ENCODE peak calls at places on chromosomes 16 and 17, in nine cellular contexts. One of them, this sample, is unnamed.

GRCh38 chr17:36755586-36755985 is 154.2 kb downstream of the MRM1 start:
- DNase-seq in NB4: peak; percentile 56
- DNase-seq in activated gamma-delta T cell treated with Interleukin-2 at 50 U/mL for 16 hours: peak; percentile 20
- DNase-seq in activated naive CD4-positive, alpha-beta T cell: peak; percentile 26
- DNase-seq in epithelial cell of esophagus: peak; percentile 49
- DNase-seq in HTR-8/SVneo: peak; percentile 33
- DNase-seq in stimulated activated CD4-positive, alpha-beta T cell treated with anti-CD3 and anti-CD28 coated beads, Interleukin-2, amount 100 ng/mL, for 48 hours: peak; percentile 40
- DNase-seq in stimulated activated CD8-positive, alpha-beta memory T cell treated with anti-CD3 and anti-CD28 coated beads, Interleukin-7, amount 100 ng/mL, for 1 hour: no peak
- DNase-seq in NCI-H510A treated with DMSO at 0.1 percent for 48 hours: peak; percentile 48
- DNase-seq in this sample: no peak

GRCh38 chr16:81608515-81609209 is 164.1 kb downstream of the CMIP start:
- DNase-seq in NB4: peak; percentile 73
- DNase-seq in activated gamma-delta T cell treated with Interleukin-2 at 50 U/mL for 16 hours: no peak
- DNase-seq in activated naive CD4-positive, alpha-beta T cell: no peak
- DNase-seq in epithelial cell of esophagus: peak; percentile 49
- DNase-seq in HTR-8/SVneo: no peak
- DNase-seq in stimulated activated CD4-positive, alpha-beta T cell treated with anti-CD3 and anti-CD28 coated beads, Interleukin-2, amount 100 ng/mL, for 48 hours: no peak
- DNase-seq in stimulated activated CD8-positive, alpha-beta memory T cell treated with anti-CD3 and anti-CD28 coated beads, Interleukin-7, amount 100 ng/mL, for 1 hour: no peak
- DNase-seq in NCI-H510A treated with DMSO at 0.1 percent for 48 hours: no peak
- DNase-seq in this sample: peak; percentile 91

GRCh38 chr16:66256919-66257318 is 109.6 kb upstream of the CDH5 start:
- DNase-seq in NB4: no peak
- DNase-seq in activated gamma-delta T cell treated with Interleukin-2 at 50 U/mL for 16 hours: no peak
- DNase-seq in activated naive CD4-positive, alpha-beta T cell: no peak
- DNase-seq in epithelial cell of esophagus: peak; percentile 54
- DNase-seq in HTR-8/SVneo: no peak
- DNase-seq in stimulated activated CD4-positive, alpha-beta T cell treated with anti-CD3 and anti-CD28 coated beads, Interleukin-2, amount 100 ng/mL, for 48 hours: no peak
- DNase-seq in stimulated activated CD8-positive, alpha-beta memory T cell treated with anti-CD3 and anti-CD28 coated beads, Interleukin-7, amount 100 ng/mL, for 1 hour: no peak
- DNase-seq in NCI-H510A treated with DMSO at 0.1 percent for 48 hours: no peak
- DNase-seq in this sample: no peak

GRCh38 chr17:46273541-46274236 is 21.2 kb upstream of the LRRC37A start:
- DNase-seq in NB4: no peak
- DNase-seq in activated gamma-delta T cell treated with Interleukin-2 at 50 U/mL for 16 hours: no peak
- DNase-seq in activated naive CD4-positive, alpha-beta T cell: no peak
- DNase-seq in epithelial cell of esophagus: no peak
- DNase-seq in HTR-8/SVneo: no peak
- DNase-seq in stimulated activated CD4-positive, alpha-beta T cell treated with anti-CD3 and anti-CD28 coated beads, Interleukin-2, amount 100 ng/mL, for 48 hours: no peak
- DNase-seq in stimulated activated CD8-positive, alpha-beta memory T cell treated with anti-CD3 and anti-CD28 coated beads, Interleukin-7, amount 100 ng/mL, for 1 hour: no peak
- DNase-seq in NCI-H510A treated with DMSO at 0.1 percent for 48 hours: no peak
- DNase-seq in this sample: no peak

GRCh38 chr16:20102021-20102420 is 28.3 kb upstream of the GPR139 start:
- DNase-seq in NB4: no peak
- DNase-seq in activated gamma-delta T cell treated with Interleukin-2 at 50 U/mL for 16 hours: no peak
- DNase-seq in activated naive CD4-positive, alpha-beta T cell: no peak
- DNase-seq in epithelial cell of esophagus: no peak
- DNase-seq in HTR-8/SVneo: no peak
- DNase-seq in stimulated activated CD4-positive, alpha-beta T cell treated with anti-CD3 and anti-CD28 coated beads, Interleukin-2, amount 100 ng/mL, for 48 hours: no peak
- DNase-seq in stimulated activated CD8-positive, alpha-beta memory T cell treated with anti-CD3 and anti-CD28 coated beads, Interleukin-7, amount 100 ng/mL, for 1 hour: no peak
- DNase-seq in NCI-H510A treated with DMSO at 0.1 percent for 48 hours: no peak
- DNase-seq in this sample: no peak

GRCh38 chr17:75812096-75813001 is 27.7 kb downstream of the UNK start:
- DNase-seq in NB4: no peak
- DNase-seq in activated gamma-delta T cell treated with Interleukin-2 at 50 U/mL for 16 hours: no peak
- DNase-seq in activated naive CD4-positive, alpha-beta T cell: no peak
- DNase-seq in epithelial cell of esophagus: no peak
- DNase-seq in HTR-8/SVneo: no peak
- DNase-seq in stimulated activated CD4-positive, alpha-beta T cell treated with anti-CD3 and anti-CD28 coated beads, Interleukin-2, amount 100 ng/mL, for 48 hours: no peak
- DNase-seq in stimulated activated CD8-positive, alpha-beta memory T cell treated with anti-CD3 and anti-CD28 coated beads, Interleukin-7, amount 100 ng/mL, for 1 hour: no peak
- DNase-seq in NCI-H510A treated with DMSO at 0.1 percent for 48 hours: no peak
- DNase-seq in this sample: no peak

GRCh38 chr17:38922538-38923291 is 2.7 kb upstream of the LASP1NB start:
- DNase-seq in NB4: no peak
- DNase-seq in activated gamma-delta T cell treated with Interleukin-2 at 50 U/mL for 16 hours: no peak
- DNase-seq in activated naive CD4-positive, alpha-beta T cell: no peak
- DNase-seq in epithelial cell of esophagus: peak; percentile 33
- DNase-seq in HTR-8/SVneo: peak; percentile 39
- DNase-seq in stimulated activated CD4-positive, alpha-beta T cell treated with anti-CD3 and anti-CD28 coated beads, Interleukin-2, amount 100 ng/mL, for 48 hours: no peak
- DNase-seq in stimulated activated CD8-positive, alpha-beta memory T cell treated with anti-CD3 and anti-CD28 coated beads, Interleukin-7, amount 100 ng/mL, for 1 hour: no peak
- DNase-seq in NCI-H510A treated with DMSO at 0.1 percent for 48 hours: no peak
- DNase-seq in this sample: peak; percentile 56

GRCh38 chr16:71311553-71312158 is 22.5 kb upstream of the CMTR2 start:
- DNase-seq in NB4: peak; percentile 51
- DNase-seq in activated gamma-delta T cell treated with Interleukin-2 at 50 U/mL for 16 hours: peak; percentile 8
- DNase-seq in activated naive CD4-positive, alpha-beta T cell: no peak
- DNase-seq in epithelial cell of esophagus: peak; percentile 18
- DNase-seq in HTR-8/SVneo: peak; percentile 41
- DNase-seq in stimulated activated CD4-positive, alpha-beta T cell treated with anti-CD3 and anti-CD28 coated beads, Interleukin-2, amount 100 ng/mL, for 48 hours: peak; percentile 13
- DNase-seq in stimulated activated CD8-positive, alpha-beta memory T cell treated with anti-CD3 and anti-CD28 coated beads, Interleukin-7, amount 100 ng/mL, for 1 hour: no peak
- DNase-seq in NCI-H510A treated with DMSO at 0.1 percent for 48 hours: no peak
- DNase-seq in this sample: peak; percentile 43

GRCh38 chr16:734981-735881 is 5.6 kb downstream of the CIAO3 start:
- DNase-seq in NB4: no peak
- DNase-seq in activated gamma-delta T cell treated with Interleukin-2 at 50 U/mL for 16 hours: no peak
- DNase-seq in activated naive CD4-positive, alpha-beta T cell: no peak
- DNase-seq in epithelial cell of esophagus: no peak
- DNase-seq in HTR-8/SVneo: no peak
- DNase-seq in stimulated activated CD4-positive, alpha-beta T cell treated with anti-CD3 and anti-CD28 coated beads, Interleukin-2, amount 100 ng/mL, for 48 hours: no peak
- DNase-seq in stimulated activated CD8-positive, alpha-beta memory T cell treated with anti-CD3 and anti-CD28 coated beads, Interleukin-7, amount 100 ng/mL, for 1 hour: no peak
- DNase-seq in NCI-H510A treated with DMSO at 0.1 percent for 48 hours: no peak
- DNase-seq in this sample: no peak

GRCh38 chr16:69114346-69114975 is 9.0 kb downstream of the HAS3 start:
- DNase-seq in NB4: no peak
- DNase-seq in activated gamma-delta T cell treated with Interleukin-2 at 50 U/mL for 16 hours: no peak
- DNase-seq in activated naive CD4-positive, alpha-beta T cell: no peak
- DNase-seq in epithelial cell of esophagus: no peak
- DNase-seq in HTR-8/SVneo: no peak
- DNase-seq in stimulated activated CD4-positive, alpha-beta T cell treated with anti-CD3 and anti-CD28 coated beads, Interleukin-2, amount 100 ng/mL, for 48 hours: no peak
- DNase-seq in stimulated activated CD8-positive, alpha-beta memory T cell treated with anti-CD3 and anti-CD28 coated beads, Interleukin-7, amount 100 ng/mL, for 1 hour: no peak
- DNase-seq in NCI-H510A treated with DMSO at 0.1 percent for 48 hours: no peak
- DNase-seq in this sample: no peak

GRCh38 chr17:74151551-74152315 is 51.7 kb upstream of the RPL38 start:
- DNase-seq in NB4: no peak
- DNase-seq in activated gamma-delta T cell treated with Interleukin-2 at 50 U/mL for 16 hours: no peak
- DNase-seq in activated naive CD4-positive, alpha-beta T cell: no peak
- DNase-seq in epithelial cell of esophagus: no peak
- DNase-seq in HTR-8/SVneo: no peak
- DNase-seq in stimulated activated CD4-positive, alpha-beta T cell treated with anti-CD3 and anti-CD28 coated beads, Interleukin-2, amount 100 ng/mL, for 48 hours: no peak
- DNase-seq in stimulated activated CD8-positive, alpha-beta memory T cell treated with anti-CD3 and anti-CD28 coated beads, Interleukin-7, amount 100 ng/mL, for 1 hour: no peak
- DNase-seq in NCI-H510A treated with DMSO at 0.1 percent for 48 hours: no peak
- DNase-seq in this sample: no peak

GRCh38 chr17:77824780-77825280 is 133.7 kb upstream of the TNRC6C start:
- DNase-seq in NB4: no peak
- DNase-seq in activated gamma-delta T cell treated with Interleukin-2 at 50 U/mL for 16 hours: no peak
- DNase-seq in activated naive CD4-positive, alpha-beta T cell: no peak
- DNase-seq in epithelial cell of esophagus: no peak
- DNase-seq in HTR-8/SVneo: no peak
- DNase-seq in stimulated activated CD4-positive, alpha-beta T cell treated with anti-CD3 and anti-CD28 coated beads, Interleukin-2, amount 100 ng/mL, for 48 hours: no peak
- DNase-seq in stimulated activated CD8-positive, alpha-beta memory T cell treated with anti-CD3 and anti-CD28 coated beads, Interleukin-7, amount 100 ng/mL, for 1 hour: no peak
- DNase-seq in NCI-H510A treated with DMSO at 0.1 percent for 48 hours: no peak
- DNase-seq in this sample: no peak

GRCh38 chr16:52553322-52553721 is 6.4 kb upstream of the TOX3 start:
- DNase-seq in NB4: no peak
- DNase-seq in activated gamma-delta T cell treated with Interleukin-2 at 50 U/mL for 16 hours: no peak
- DNase-seq in activated naive CD4-positive, alpha-beta T cell: no peak
- DNase-seq in epithelial cell of esophagus: no peak
- DNase-seq in HTR-8/SVneo: no peak
- DNase-seq in stimulated activated CD4-positive, alpha-beta T cell treated with anti-CD3 and anti-CD28 coated beads, Interleukin-2, amount 100 ng/mL, for 48 hours: no peak
- DNase-seq in stimulated activated CD8-positive, alpha-beta memory T cell treated with anti-CD3 and anti-CD28 coated beads, Interleukin-7, amount 100 ng/mL, for 1 hour: no peak
- DNase-seq in NCI-H510A treated with DMSO at 0.1 percent for 48 hours: peak; percentile 37
- DNase-seq in this sample: no peak

GRCh38 chr17:58337126-58337599 is 8.6 kb upstream of the TSPOAP1 start:
- DNase-seq in NB4: peak; percentile 90
- DNase-seq in activated gamma-delta T cell treated with Interleukin-2 at 50 U/mL for 16 hours: no peak
- DNase-seq in activated naive CD4-positive, alpha-beta T cell: peak; percentile 50
- DNase-seq in epithelial cell of esophagus: no peak
- DNase-seq in HTR-8/SVneo: no peak
- DNase-seq in stimulated activated CD4-positive, alpha-beta T cell treated with anti-CD3 and anti-CD28 coated beads, Interleukin-2, amount 100 ng/mL, for 48 hours: no peak
- DNase-seq in stimulated activated CD8-positive, alpha-beta memory T cell treated with anti-CD3 and anti-CD28 coated beads, Interleukin-7, amount 100 ng/mL, for 1 hour: no peak
- DNase-seq in NCI-H510A treated with DMSO at 0.1 percent for 48 hours: no peak
- DNase-seq in this sample: no peak

GRCh38 chr16:29308644-29309546 is 97.6 kb downstream of the NPIPB11 start:
- DNase-seq in NB4: no peak
- DNase-seq in activated gamma-delta T cell treated with Interleukin-2 at 50 U/mL for 16 hours: no peak
- DNase-seq in activated naive CD4-positive, alpha-beta T cell: no peak
- DNase-seq in epithelial cell of esophagus: no peak
- DNase-seq in HTR-8/SVneo: no peak
- DNase-seq in stimulated activated CD4-positive, alpha-beta T cell treated with anti-CD3 and anti-CD28 coated beads, Interleukin-2, amount 100 ng/mL, for 48 hours: no peak
- DNase-seq in stimulated activated CD8-positive, alpha-beta memory T cell treated with anti-CD3 and anti-CD28 coated beads, Interleukin-7, amount 100 ng/mL, for 1 hour: no peak
- DNase-seq in NCI-H510A treated with DMSO at 0.1 percent for 48 hours: no peak
- DNase-seq in this sample: no peak

GRCh38 chr17:8162997-8163977 is 539 bp upstream of the VAMP2 start:
- DNase-seq in NB4: no peak
- DNase-seq in activated gamma-delta T cell treated with Interleukin-2 at 50 U/mL for 16 hours: peak; percentile 33
- DNase-seq in activated naive CD4-positive, alpha-beta T cell: peak; percentile 19
- DNase-seq in epithelial cell of esophagus: no peak
- DNase-seq in HTR-8/SVneo: no peak
- DNase-seq in stimulated activated CD4-positive, alpha-beta T cell treated with anti-CD3 and anti-CD28 coated beads, Interleukin-2, amount 100 ng/mL, for 48 hours: no peak
- DNase-seq in stimulated activated CD8-positive, alpha-beta memory T cell treated with anti-CD3 and anti-CD28 coated beads, Interleukin-7, amount 100 ng/mL, for 1 hour: no peak
- DNase-seq in NCI-H510A treated with DMSO at 0.1 percent for 48 hours: peak; percentile 35
- DNase-seq in this sample: no peak

GRCh38 chr17:41792835-41793748 is 6.6 kb upstream of the JUP start:
- DNase-seq in NB4: peak; percentile 59
- DNase-seq in activated gamma-delta T cell treated with Interleukin-2 at 50 U/mL for 16 hours: no peak
- DNase-seq in activated naive CD4-positive, alpha-beta T cell: no peak
- DNase-seq in epithelial cell of esophagus: peak; percentile 98
- DNase-seq in HTR-8/SVneo: peak; percentile 79
- DNase-seq in stimulated activated CD4-positive, alpha-beta T cell treated with anti-CD3 and anti-CD28 coated beads, Interleukin-2, amount 100 ng/mL, for 48 hours: no peak
- DNase-seq in stimulated activated CD8-positive, alpha-beta memory T cell treated with anti-CD3 and anti-CD28 coated beads, Interleukin-7, amount 100 ng/mL, for 1 hour: no peak
- DNase-seq in NCI-H510A treated with DMSO at 0.1 percent for 48 hours: peak; percentile 61
- DNase-seq in this sample: no peak

GRCh38 chr17:36741019-36741902 is 139.9 kb downstream of the MRM1 start:
- DNase-seq in NB4: no peak
- DNase-seq in activated gamma-delta T cell treated with Interleukin-2 at 50 U/mL for 16 hours: no peak
- DNase-seq in activated naive CD4-positive, alpha-beta T cell: no peak
- DNase-seq in epithelial cell of esophagus: no peak
- DNase-seq in HTR-8/SVneo: no peak
- DNase-seq in stimulated activated CD4-positive, alpha-beta T cell treated with anti-CD3 and anti-CD28 coated beads, Interleukin-2, amount 100 ng/mL, for 48 hours: no peak
- DNase-seq in stimulated activated CD8-positive, alpha-beta memory T cell treated with anti-CD3 and anti-CD28 coated beads, Interleukin-7, amount 100 ng/mL, for 1 hour: no peak
- DNase-seq in NCI-H510A treated with DMSO at 0.1 percent for 48 hours: no peak
- DNase-seq in this sample: no peak

GRCh38 chr17:1959871-1960569 is 65.1 kb downstream of the RTN4RL1 start:
- DNase-seq in NB4: no peak
- DNase-seq in activated gamma-delta T cell treated with Interleukin-2 at 50 U/mL for 16 hours: no peak
- DNase-seq in activated naive CD4-positive, alpha-beta T cell: no peak
- DNase-seq in epithelial cell of esophagus: no peak
- DNase-seq in HTR-8/SVneo: no peak
- DNase-seq in stimulated activated CD4-positive, alpha-beta T cell treated with anti-CD3 and anti-CD28 coated beads, Interleukin-2, amount 100 ng/mL, for 48 hours: no peak
- DNase-seq in stimulated activated CD8-positive, alpha-beta memory T cell treated with anti-CD3 and anti-CD28 coated beads, Interleukin-7, amount 100 ng/mL, for 1 hour: no peak
- DNase-seq in NCI-H510A treated with DMSO at 0.1 percent for 48 hours: no peak
- DNase-seq in this sample: no peak

GRCh38 chr17:28174352-28175046 is 132.0 kb downstream of the NLK start:
- DNase-seq in NB4: peak; percentile 37
- DNase-seq in activated gamma-delta T cell treated with Interleukin-2 at 50 U/mL for 16 hours: peak; percentile 16
- DNase-seq in activated naive CD4-positive, alpha-beta T cell: no peak
- DNase-seq in epithelial cell of esophagus: peak; percentile 42
- DNase-seq in HTR-8/SVneo: no peak
- DNase-seq in stimulated activated CD4-positive, alpha-beta T cell treated with anti-CD3 and anti-CD28 coated beads, Interleukin-2, amount 100 ng/mL, for 48 hours: peak; percentile 9
- DNase-seq in stimulated activated CD8-positive, alpha-beta memory T cell treated with anti-CD3 and anti-CD28 coated beads, Interleukin-7, amount 100 ng/mL, for 1 hour: no peak
- DNase-seq in NCI-H510A treated with DMSO at 0.1 percent for 48 hours: peak; percentile 97
- DNase-seq in this sample: no peak

GRCh38 chr17:58577696-58578095 is 63.3 kb upstream of the MTMR4 start:
- DNase-seq in NB4: peak; percentile 67
- DNase-seq in activated gamma-delta T cell treated with Interleukin-2 at 50 U/mL for 16 hours: peak; percentile 50
- DNase-seq in activated naive CD4-positive, alpha-beta T cell: peak; percentile 12
- DNase-seq in epithelial cell of esophagus: peak; percentile 64
- DNase-seq in HTR-8/SVneo: peak; percentile 68
- DNase-seq in stimulated activated CD4-positive, alpha-beta T cell treated with anti-CD3 and anti-CD28 coated beads, Interleukin-2, amount 100 ng/mL, for 48 hours: peak; percentile 38
- DNase-seq in stimulated activated CD8-positive, alpha-beta memory T cell treated with anti-CD3 and anti-CD28 coated beads, Interleukin-7, amount 100 ng/mL, for 1 hour: peak; percentile 1
- DNase-seq in NCI-H510A treated with DMSO at 0.1 percent for 48 hours: peak; percentile 42
- DNase-seq in this sample: peak; percentile 57

GRCh38 chr16:81544261-81544660 is 99.7 kb downstream of the CMIP start:
- DNase-seq in NB4: peak; percentile 76
- DNase-seq in activated gamma-delta T cell treated with Interleukin-2 at 50 U/mL for 16 hours: peak; percentile 24
- DNase-seq in activated naive CD4-positive, alpha-beta T cell: no peak
- DNase-seq in epithelial cell of esophagus: no peak
- DNase-seq in HTR-8/SVneo: no peak
- DNase-seq in stimulated activated CD4-positive, alpha-beta T cell treated with anti-CD3 and anti-CD28 coated beads, Interleukin-2, amount 100 ng/mL, for 48 hours: no peak
- DNase-seq in stimulated activated CD8-positive, alpha-beta memory T cell treated with anti-CD3 and anti-CD28 coated beads, Interleukin-7, amount 100 ng/mL, for 1 hour: no peak
- DNase-seq in NCI-H510A treated with DMSO at 0.1 percent for 48 hours: no peak
- DNase-seq in this sample: no peak

GRCh38 chr16:69171325-69172095 is 15.5 kb upstream of the SNTB2 start:
- DNase-seq in NB4: peak; percentile 40
- DNase-seq in activated gamma-delta T cell treated with Interleukin-2 at 50 U/mL for 16 hours: no peak
- DNase-seq in activated naive CD4-positive, alpha-beta T cell: no peak
- DNase-seq in epithelial cell of esophagus: no peak
- DNase-seq in HTR-8/SVneo: no peak
- DNase-seq in stimulated activated CD4-positive, alpha-beta T cell treated with anti-CD3 and anti-CD28 coated beads, Interleukin-2, amount 100 ng/mL, for 48 hours: no peak
- DNase-seq in stimulated activated CD8-positive, alpha-beta memory T cell treated with anti-CD3 and anti-CD28 coated beads, Interleukin-7, amount 100 ng/mL, for 1 hour: no peak
- DNase-seq in NCI-H510A treated with DMSO at 0.1 percent for 48 hours: no peak
- DNase-seq in this sample: peak; percentile 32

GRCh38 chr16:10920726-10921427 is 21.4 kb downstream of the DEXI start:
- DNase-seq in NB4: no peak
- DNase-seq in activated gamma-delta T cell treated with Interleukin-2 at 50 U/mL for 16 hours: no peak
- DNase-seq in activated naive CD4-positive, alpha-beta T cell: no peak
- DNase-seq in epithelial cell of esophagus: peak; percentile 40
- DNase-seq in HTR-8/SVneo: no peak
- DNase-seq in stimulated activated CD4-positive, alpha-beta T cell treated with anti-CD3 and anti-CD28 coated beads, Interleukin-2, amount 100 ng/mL, for 48 hours: no peak
- DNase-seq in stimulated activated CD8-positive, alpha-beta memory T cell treated with anti-CD3 and anti-CD28 coated beads, Interleukin-7, amount 100 ng/mL, for 1 hour: no peak
- DNase-seq in NCI-H510A treated with DMSO at 0.1 percent for 48 hours: no peak
- DNase-seq in this sample: no peak

GRCh38 chr16:20871258-20871657 is 28.9 kb downstream of the DCUN1D3 start:
- DNase-seq in NB4: no peak
- DNase-seq in activated gamma-delta T cell treated with Interleukin-2 at 50 U/mL for 16 hours: no peak
- DNase-seq in activated naive CD4-positive, alpha-beta T cell: no peak
- DNase-seq in epithelial cell of esophagus: no peak
- DNase-seq in HTR-8/SVneo: no peak
- DNase-seq in stimulated activated CD4-positive, alpha-beta T cell treated with anti-CD3 and anti-CD28 coated beads, Interleukin-2, amount 100 ng/mL, for 48 hours: no peak
- DNase-seq in stimulated activated CD8-positive, alpha-beta memory T cell treated with anti-CD3 and anti-CD28 coated beads, Interleukin-7, amount 100 ng/mL, for 1 hour: no peak
- DNase-seq in NCI-H510A treated with DMSO at 0.1 percent for 48 hours: no peak
- DNase-seq in this sample: no peak

GRCh38 chr16:30902070-30902972 is 5.9 kb downstream of the CTF1 start:
- DNase-seq in NB4: peak; percentile 79
- DNase-seq in activated gamma-delta T cell treated with Interleukin-2 at 50 U/mL for 16 hours: peak; percentile 54
- DNase-seq in activated naive CD4-positive, alpha-beta T cell: peak; percentile 52
- DNase-seq in epithelial cell of esophagus: peak; percentile 59
- DNase-seq in HTR-8/SVneo: no peak
- DNase-seq in stimulated activated CD4-positive, alpha-beta T cell treated with anti-CD3 and anti-CD28 coated beads, Interleukin-2, amount 100 ng/mL, for 48 hours: peak; percentile 56
- DNase-seq in stimulated activated CD8-positive, alpha-beta memory T cell treated with anti-CD3 and anti-CD28 coated beads, Interleukin-7, amount 100 ng/mL, for 1 hour: peak; percentile 29
- DNase-seq in NCI-H510A treated with DMSO at 0.1 percent for 48 hours: peak; percentile 68
- DNase-seq in this sample: peak; percentile 95

GRCh38 chr17:57324060-57324459 is 67.7 kb downstream of the MSI2 start:
- DNase-seq in NB4: no peak
- DNase-seq in activated gamma-delta T cell treated with Interleukin-2 at 50 U/mL for 16 hours: no peak
- DNase-seq in activated naive CD4-positive, alpha-beta T cell: no peak
- DNase-seq in epithelial cell of esophagus: no peak
- DNase-seq in HTR-8/SVneo: no peak
- DNase-seq in stimulated activated CD4-positive, alpha-beta T cell treated with anti-CD3 and anti-CD28 coated beads, Interleukin-2, amount 100 ng/mL, for 48 hours: no peak
- DNase-seq in stimulated activated CD8-positive, alpha-beta memory T cell treated with anti-CD3 and anti-CD28 coated beads, Interleukin-7, amount 100 ng/mL, for 1 hour: no peak
- DNase-seq in NCI-H510A treated with DMSO at 0.1 percent for 48 hours: no peak
- DNase-seq in this sample: no peak

GRCh38 chr16:48279199-48279598 is 31.9 kb upstream of the ABCC11 start:
- DNase-seq in NB4: no peak
- DNase-seq in activated gamma-delta T cell treated with Interleukin-2 at 50 U/mL for 16 hours: no peak
- DNase-seq in activated naive CD4-positive, alpha-beta T cell: no peak
- DNase-seq in epithelial cell of esophagus: no peak
- DNase-seq in HTR-8/SVneo: no peak
- DNase-seq in stimulated activated CD4-positive, alpha-beta T cell treated with anti-CD3 and anti-CD28 coated beads, Interleukin-2, amount 100 ng/mL, for 48 hours: no peak
- DNase-seq in stimulated activated CD8-positive, alpha-beta memory T cell treated with anti-CD3 and anti-CD28 coated beads, Interleukin-7, amount 100 ng/mL, for 1 hour: no peak
- DNase-seq in NCI-H510A treated with DMSO at 0.1 percent for 48 hours: no peak
- DNase-seq in this sample: no peak

This sample was measured in AG20443.